ENCODE peak calls at places on chromosomes 16 and 17, in nine cellular contexts. One of them, this sample, is unnamed.

GRCh38 chr16:85654251-85655115 is 34.3 kb downstream of the GINS2 start:
- DNase-seq in CD8-positive, alpha-beta T cell: no peak
- DNase-seq in uterus: no peak
- DNase-seq in CD8-positive, alpha-beta memory T cell: no peak
- DNase-seq in NCI-H345: no peak
- DNase-seq in AG08396: no peak
- DNase-seq in tibial artery: no peak
- DNase-seq in stimulated activated effector memory CD8-positive, alpha-beta T cell treated with anti-CD3 and anti-CD28 coated beads, Interleukin-12 subunit alpha, Interleukin-12 subunit beta, amount 100 ng/mL, for 72 hours: no peak
- DNase-seq in bronchial epithelial cell: no peak
- DNase-seq in this sample: no peak

GRCh38 chr17:10435096-10435495 is 13.3 kb upstream of the MYH8 start:
- DNase-seq in CD8-positive, alpha-beta T cell: no peak
- DNase-seq in uterus: no peak
- DNase-seq in CD8-positive, alpha-beta memory T cell: no peak
- DNase-seq in NCI-H345: no peak
- DNase-seq in AG08396: no peak
- DNase-seq in tibial artery: no peak
- DNase-seq in stimulated activated effector memory CD8-positive, alpha-beta T cell treated with anti-CD3 and anti-CD28 coated beads, Interleukin-12 subunit alpha, Interleukin-12 subunit beta, amount 100 ng/mL, for 72 hours: no peak
- DNase-seq in bronchial epithelial cell: no peak
- DNase-seq in this sample: no peak

GRCh38 chr16:3971261-3971660 is 90.7 kb upstream of the CREBBP start:
- DNase-seq in CD8-positive, alpha-beta T cell: no peak
- DNase-seq in uterus: no peak
- DNase-seq in CD8-positive, alpha-beta memory T cell: no peak
- DNase-seq in NCI-H345: no peak
- DNase-seq in AG08396: peak
- DNase-seq in tibial artery: no peak
- DNase-seq in stimulated activated effector memory CD8-positive, alpha-beta T cell treated with anti-CD3 and anti-CD28 coated beads, Interleukin-12 subunit alpha, Interleukin-12 subunit beta, amount 100 ng/mL, for 72 hours: no peak
- DNase-seq in bronchial epithelial cell: peak
- DNase-seq in this sample: peak

GRCh38 chr16:3003582-3004270 is 9.0 kb upstream of the CLDN9 start:
- DNase-seq in CD8-positive, alpha-beta T cell: peak
- DNase-seq in uterus: peak
- DNase-seq in CD8-positive, alpha-beta memory T cell: peak
- DNase-seq in NCI-H345: peak
- DNase-seq in AG08396: peak
- DNase-seq in tibial artery: peak
- DNase-seq in stimulated activated effector memory CD8-positive, alpha-beta T cell treated with anti-CD3 and anti-CD28 coated beads, Interleukin-12 subunit alpha, Interleukin-12 subunit beta, amount 100 ng/mL, for 72 hours: peak
- DNase-seq in bronchial epithelial cell: peak
- DNase-seq in this sample: peak

GRCh38 chr17:65698381-65699061 is 137.1 kb upstream of the AXIN2 start:
- DNase-seq in CD8-positive, alpha-beta T cell: no peak
- DNase-seq in uterus: no peak
- DNase-seq in CD8-positive, alpha-beta memory T cell: no peak
- DNase-seq in NCI-H345: no peak
- DNase-seq in AG08396: no peak
- DNase-seq in tibial artery: no peak
- DNase-seq in stimulated activated effector memory CD8-positive, alpha-beta T cell treated with anti-CD3 and anti-CD28 coated beads, Interleukin-12 subunit alpha, Interleukin-12 subunit beta, amount 100 ng/mL, for 72 hours: no peak
- DNase-seq in bronchial epithelial cell: peak
- DNase-seq in this sample: peak

GRCh38 chr17:79628861-79629547 is 18.2 kb upstream of the RBFOX3 start:
- DNase-seq in CD8-positive, alpha-beta T cell: no peak
- DNase-seq in uterus: peak
- DNase-seq in CD8-positive, alpha-beta memory T cell: peak
- DNase-seq in NCI-H345: no peak
- DNase-seq in AG08396: no peak
- DNase-seq in tibial artery: no peak
- DNase-seq in stimulated activated effector memory CD8-positive, alpha-beta T cell treated with anti-CD3 and anti-CD28 coated beads, Interleukin-12 subunit alpha, Interleukin-12 subunit beta, amount 100 ng/mL, for 72 hours: peak
- DNase-seq in bronchial epithelial cell: no peak
- DNase-seq in this sample: no peak

GRCh38 chr17:27333410-27333980 is 39.6 kb downstream of the WSB1 start:
- DNase-seq in CD8-positive, alpha-beta T cell: no peak
- DNase-seq in uterus: no peak
- DNase-seq in CD8-positive, alpha-beta memory T cell: no peak
- DNase-seq in NCI-H345: no peak
- DNase-seq in AG08396: no peak
- DNase-seq in tibial artery: no peak
- DNase-seq in stimulated activated effector memory CD8-positive, alpha-beta T cell treated with anti-CD3 and anti-CD28 coated beads, Interleukin-12 subunit alpha, Interleukin-12 subunit beta, amount 100 ng/mL, for 72 hours: no peak
- DNase-seq in bronchial epithelial cell: no peak
- DNase-seq in this sample: no peak

GRCh38 chr16:71929048-71929447 is 33.7 kb downstream of the IST1 start:
- DNase-seq in CD8-positive, alpha-beta T cell: no peak
- DNase-seq in uterus: no peak
- DNase-seq in CD8-positive, alpha-beta memory T cell: no peak
- DNase-seq in NCI-H345: no peak
- DNase-seq in AG08396: peak
- DNase-seq in tibial artery: no peak
- DNase-seq in stimulated activated effector memory CD8-positive, alpha-beta T cell treated with anti-CD3 and anti-CD28 coated beads, Interleukin-12 subunit alpha, Interleukin-12 subunit beta, amount 100 ng/mL, for 72 hours: no peak
- DNase-seq in bronchial epithelial cell: no peak
- DNase-seq in this sample: peak

GRCh38 chr17:73646409-73647305 is 2.4 kb upstream of the SDK2 start:
- DNase-seq in CD8-positive, alpha-beta T cell: no peak
- DNase-seq in uterus: no peak
- DNase-seq in CD8-positive, alpha-beta memory T cell: no peak
- DNase-seq in NCI-H345: peak
- DNase-seq in AG08396: no peak
- DNase-seq in tibial artery: no peak
- DNase-seq in stimulated activated effector memory CD8-positive, alpha-beta T cell treated with anti-CD3 and anti-CD28 coated beads, Interleukin-12 subunit alpha, Interleukin-12 subunit beta, amount 100 ng/mL, for 72 hours: no peak
- DNase-seq in bronchial epithelial cell: no peak
- DNase-seq in this sample: no peak

GRCh38 chr17:68511671-68512246 is 471 bp upstream of the PRKAR1A start:
- DNase-seq in CD8-positive, alpha-beta T cell: peak
- DNase-seq in uterus: peak
- DNase-seq in CD8-positive, alpha-beta memory T cell: peak
- DNase-seq in NCI-H345: peak
- DNase-seq in AG08396: peak
- DNase-seq in tibial artery: peak
- DNase-seq in stimulated activated effector memory CD8-positive, alpha-beta T cell treated with anti-CD3 and anti-CD28 coated beads, Interleukin-12 subunit alpha, Interleukin-12 subunit beta, amount 100 ng/mL, for 72 hours: peak
- DNase-seq in bronchial epithelial cell: peak
- DNase-seq in this sample: peak

GRCh38 chr17:43467981-43468541 is 15.7 kb upstream of the DHX8 start:
- DNase-seq in CD8-positive, alpha-beta T cell: no peak
- DNase-seq in uterus: peak
- DNase-seq in CD8-positive, alpha-beta memory T cell: no peak
- DNase-seq in NCI-H345: no peak
- DNase-seq in AG08396: peak
- DNase-seq in tibial artery: peak
- DNase-seq in stimulated activated effector memory CD8-positive, alpha-beta T cell treated with anti-CD3 and anti-CD28 coated beads, Interleukin-12 subunit alpha, Interleukin-12 subunit beta, amount 100 ng/mL, for 72 hours: no peak
- DNase-seq in bronchial epithelial cell: peak
- DNase-seq in this sample: peak

GRCh38 chr17:9236286-9237052 is 215.2 kb downstream of the NTN1 start:
- DNase-seq in CD8-positive, alpha-beta T cell: no peak
- DNase-seq in uterus: no peak
- DNase-seq in CD8-positive, alpha-beta memory T cell: no peak
- DNase-seq in NCI-H345: no peak
- DNase-seq in AG08396: no peak
- DNase-seq in tibial artery: no peak
- DNase-seq in stimulated activated effector memory CD8-positive, alpha-beta T cell treated with anti-CD3 and anti-CD28 coated beads, Interleukin-12 subunit alpha, Interleukin-12 subunit beta, amount 100 ng/mL, for 72 hours: no peak
- DNase-seq in bronchial epithelial cell: peak
- DNase-seq in this sample: peak

GRCh38 chr17:50337956-50338355 is 8.0 kb upstream of the XYLT2 start:
- DNase-seq in CD8-positive, alpha-beta T cell: no peak
- DNase-seq in uterus: no peak
- DNase-seq in CD8-positive, alpha-beta memory T cell: no peak
- DNase-seq in NCI-H345: no peak
- DNase-seq in AG08396: no peak
- DNase-seq in tibial artery: no peak
- DNase-seq in stimulated activated effector memory CD8-positive, alpha-beta T cell treated with anti-CD3 and anti-CD28 coated beads, Interleukin-12 subunit alpha, Interleukin-12 subunit beta, amount 100 ng/mL, for 72 hours: no peak
- DNase-seq in bronchial epithelial cell: peak
- DNase-seq in this sample: no peak

GRCh38 chr17:38761612-38762011 is 9.1 kb downstream of the PSMB3 start:
- DNase-seq in CD8-positive, alpha-beta T cell: no peak
- DNase-seq in uterus: no peak
- DNase-seq in CD8-positive, alpha-beta memory T cell: no peak
- DNase-seq in NCI-H345: no peak
- DNase-seq in AG08396: no peak
- DNase-seq in tibial artery: no peak
- DNase-seq in stimulated activated effector memory CD8-positive, alpha-beta T cell treated with anti-CD3 and anti-CD28 coated beads, Interleukin-12 subunit alpha, Interleukin-12 subunit beta, amount 100 ng/mL, for 72 hours: no peak
- DNase-seq in bronchial epithelial cell: peak
- DNase-seq in this sample: peak

GRCh38 chr17:75589919-75590303 is 2.3 kb downstream of the MYO15B start:
- DNase-seq in CD8-positive, alpha-beta T cell: no peak
- DNase-seq in uterus: peak
- DNase-seq in CD8-positive, alpha-beta memory T cell: peak
- DNase-seq in NCI-H345: no peak
- DNase-seq in AG08396: no peak
- DNase-seq in tibial artery: no peak
- DNase-seq in stimulated activated effector memory CD8-positive, alpha-beta T cell treated with anti-CD3 and anti-CD28 coated beads, Interleukin-12 subunit alpha, Interleukin-12 subunit beta, amount 100 ng/mL, for 72 hours: no peak
- DNase-seq in bronchial epithelial cell: no peak
- DNase-seq in this sample: no peak

GRCh38 chr16:75372236-75372856 is 61.0 kb downstream of the CFDP1 start:
- DNase-seq in CD8-positive, alpha-beta T cell: no peak
- DNase-seq in uterus: no peak
- DNase-seq in CD8-positive, alpha-beta memory T cell: no peak
- DNase-seq in NCI-H345: no peak
- DNase-seq in AG08396: peak
- DNase-seq in tibial artery: no peak
- DNase-seq in stimulated activated effector memory CD8-positive, alpha-beta T cell treated with anti-CD3 and anti-CD28 coated beads, Interleukin-12 subunit alpha, Interleukin-12 subunit beta, amount 100 ng/mL, for 72 hours: no peak
- DNase-seq in bronchial epithelial cell: peak
- DNase-seq in this sample: no peak

GRCh38 chr16:88769617-88770458 is 15.2 kb downstream of the PIEZO1 start:
- DNase-seq in CD8-positive, alpha-beta T cell: no peak
- DNase-seq in uterus: no peak
- DNase-seq in CD8-positive, alpha-beta memory T cell: no peak
- DNase-seq in NCI-H345: peak
- DNase-seq in AG08396: peak
- DNase-seq in tibial artery: no peak
- DNase-seq in stimulated activated effector memory CD8-positive, alpha-beta T cell treated with anti-CD3 and anti-CD28 coated beads, Interleukin-12 subunit alpha, Interleukin-12 subunit beta, amount 100 ng/mL, for 72 hours: no peak
- DNase-seq in bronchial epithelial cell: peak
- DNase-seq in this sample: peak

GRCh38 chr17:77701996-77702395 is 256.5 kb upstream of the TNRC6C start:
- DNase-seq in CD8-positive, alpha-beta T cell: no peak
- DNase-seq in uterus: no peak
- DNase-seq in CD8-positive, alpha-beta memory T cell: no peak
- DNase-seq in NCI-H345: no peak
- DNase-seq in AG08396: no peak
- DNase-seq in tibial artery: no peak
- DNase-seq in stimulated activated effector memory CD8-positive, alpha-beta T cell treated with anti-CD3 and anti-CD28 coated beads, Interleukin-12 subunit alpha, Interleukin-12 subunit beta, amount 100 ng/mL, for 72 hours: no peak
- DNase-seq in bronchial epithelial cell: no peak
- DNase-seq in this sample: no peak

GRCh38 chr16:46972429-46972970 is 974 bp downstream of the DNAJA2 start:
- DNase-seq in CD8-positive, alpha-beta T cell: no peak
- DNase-seq in uterus: no peak
- DNase-seq in CD8-positive, alpha-beta memory T cell: no peak
- DNase-seq in NCI-H345: peak
- DNase-seq in AG08396: peak
- DNase-seq in tibial artery: no peak
- DNase-seq in stimulated activated effector memory CD8-positive, alpha-beta T cell treated with anti-CD3 and anti-CD28 coated beads, Interleukin-12 subunit alpha, Interleukin-12 subunit beta, amount 100 ng/mL, for 72 hours: no peak
- DNase-seq in bronchial epithelial cell: peak
- DNase-seq in this sample: peak

GRCh38 chr17:16906670-16907069 is 65.2 kb downstream of the TNFRSF13B start:
- DNase-seq in CD8-positive, alpha-beta T cell: no peak
- DNase-seq in uterus: no peak
- DNase-seq in CD8-positive, alpha-beta memory T cell: no peak
- DNase-seq in NCI-H345: no peak
- DNase-seq in AG08396: no peak
- DNase-seq in tibial artery: no peak
- DNase-seq in stimulated activated effector memory CD8-positive, alpha-beta T cell treated with anti-CD3 and anti-CD28 coated beads, Interleukin-12 subunit alpha, Interleukin-12 subunit beta, amount 100 ng/mL, for 72 hours: no peak
- DNase-seq in bronchial epithelial cell: no peak
- DNase-seq in this sample: no peak

GRCh38 chr17:45951403-45951802 is 47.6 kb upstream of the STH start:
- DNase-seq in CD8-positive, alpha-beta T cell: no peak
- DNase-seq in uterus: no peak
- DNase-seq in CD8-positive, alpha-beta memory T cell: no peak
- DNase-seq in NCI-H345: no peak
- DNase-seq in AG08396: no peak
- DNase-seq in tibial artery: no peak
- DNase-seq in stimulated activated effector memory CD8-positive, alpha-beta T cell treated with anti-CD3 and anti-CD28 coated beads, Interleukin-12 subunit alpha, Interleukin-12 subunit beta, amount 100 ng/mL, for 72 hours: no peak
- DNase-seq in bronchial epithelial cell: no peak
- DNase-seq in this sample: no peak

GRCh38 chr17:282000-282911 is 70.4 kb downstream of the RPH3AL start:
- DNase-seq in CD8-positive, alpha-beta T cell: no peak
- DNase-seq in uterus: peak
- DNase-seq in CD8-positive, alpha-beta memory T cell: peak
- DNase-seq in NCI-H345: no peak
- DNase-seq in AG08396: no peak
- DNase-seq in tibial artery: no peak
- DNase-seq in stimulated activated effector memory CD8-positive, alpha-beta T cell treated with anti-CD3 and anti-CD28 coated beads, Interleukin-12 subunit alpha, Interleukin-12 subunit beta, amount 100 ng/mL, for 72 hours: no peak
- DNase-seq in bronchial epithelial cell: no peak
- DNase-seq in this sample: no peak

GRCh38 chr16:1193143-1193824 is 31.8 kb downstream of the TPSG1 start:
- DNase-seq in CD8-positive, alpha-beta T cell: no peak
- DNase-seq in uterus: no peak
- DNase-seq in CD8-positive, alpha-beta memory T cell: no peak
- DNase-seq in NCI-H345: no peak
- DNase-seq in AG08396: no peak
- DNase-seq in tibial artery: no peak
- DNase-seq in stimulated activated effector memory CD8-positive, alpha-beta T cell treated with anti-CD3 and anti-CD28 coated beads, Interleukin-12 subunit alpha, Interleukin-12 subunit beta, amount 100 ng/mL, for 72 hours: no peak
- DNase-seq in bronchial epithelial cell: no peak
- DNase-seq in this sample: peak

GRCh38 chr16:57062329-57062728 is 30.1 kb upstream of the CPNE2 start:
- DNase-seq in CD8-positive, alpha-beta T cell: no peak
- DNase-seq in uterus: no peak
- DNase-seq in CD8-positive, alpha-beta memory T cell: no peak
- DNase-seq in NCI-H345: no peak
- DNase-seq in AG08396: no peak
- DNase-seq in tibial artery: no peak
- DNase-seq in stimulated activated effector memory CD8-positive, alpha-beta T cell treated with anti-CD3 and anti-CD28 coated beads, Interleukin-12 subunit alpha, Interleukin-12 subunit beta, amount 100 ng/mL, for 72 hours: no peak
- DNase-seq in bronchial epithelial cell: no peak
- DNase-seq in this sample: no peak

GRCh38 chr16:67719778-67720144 is 645 bp upstream of the GFOD2 start:
- DNase-seq in CD8-positive, alpha-beta T cell: no peak
- DNase-seq in uterus: peak
- DNase-seq in CD8-positive, alpha-beta memory T cell: no peak
- DNase-seq in NCI-H345: peak
- DNase-seq in AG08396: peak
- DNase-seq in tibial artery: peak
- DNase-seq in stimulated activated effector memory CD8-positive, alpha-beta T cell treated with anti-CD3 and anti-CD28 coated beads, Interleukin-12 subunit alpha, Interleukin-12 subunit beta, amount 100 ng/mL, for 72 hours: peak
- DNase-seq in bronchial epithelial cell: peak
- DNase-seq in this sample: peak